ENCODE peak calls at places on chromosomes 5 and 9, in four cellular contexts. I, O, Y and V are unnamed samples.

GRCh38 chr5:172594867-172595466 is 46.1 kb upstream of the NEURL1B start:
- DNase-seq in O (peak), Y (no peak), I (no peak), V (no peak)

GRCh38 chr9:128215491-128216404 is 12.6 kb downstream of the DNM1 start:
- DNase-seq in Y (no peak), O (no peak), I (peak), V (peak)

GRCh38 chr5:87004101-87004500 is 263.6 kb upstream of the RASA1 start:
- DNase-seq in Y (no peak), I (peak), O (no peak), V (no peak)

GRCh38 chr5:76601470-76601869 is 21.7 kb downstream of the F2RL2 start:
- DNase-seq in Y (peak), O (no peak), I (peak), V (no peak)

GRCh38 chr9:72443855-72444254 is 77.6 kb upstream of the TMC1 start:
- DNase-seq in I (no peak), O (no peak), Y (peak), V (no peak)

GRCh38 chr9:114278881-114279570 is 43.9 kb upstream of the ORM1 start:
- DNase-seq in I (peak), Y (no peak), O (peak), V (peak)

GRCh38 chr5:110768138-110768845 is 29.5 kb downstream of the SLC25A46 start:
- DNase-seq in I (peak), Y (no peak), O (no peak), V (no peak)

GRCh38 chr5:139847790-139848507 is 52.3 kb downstream of the PSD2 start:
- DNase-seq in O (peak), Y (peak), I (peak), V (peak)

GRCh38 chr5:75839547-75839946 is 122.3 kb upstream of the POC5 start:
- DNase-seq in O (no peak), I (no peak), Y (no peak), V (no peak)